ENCODE peak calls at places on chromosome 5, in six cellular contexts. W is HepG2, C is IMR-90, R is GM12878, E is HEK293T, A is K562. N is an unnamed sample.

GRCh38 chr5:129857124-129857523 is 47.1 kb upstream of the CHSY3 start:
- DNase-seq in W (no peak), C (no peak), R (no peak), E (no peak), A (no peak), N (no peak)

GRCh38 chr5:96652769-96653455 is 9.3 kb upstream of the CAST start:
- DNase-seq in R (no peak), W (no peak), C (peak; percentile 30), A (no peak), E (no peak), N (no peak)

GRCh38 chr5:132003170-132003744 is 8.2 kb downstream of the ACSL6 start:
- DNase-seq in C (peak; percentile 5), A (no peak), R (no peak), W (peak; percentile 94), E (no peak), N (no peak)

GRCh38 chr5:150217874-150218692 is 28.2 kb downstream of the SLC6A7 start:
- DNase-seq in A (peak; percentile 87), W (peak; percentile 72), C (peak; percentile 79), E (peak; percentile 90), R (peak; percentile 28), N (peak; percentile 81)

GRCh38 chr5:159663986-159664385 is 252.3 kb upstream of the ADRA1B start:
- DNase-seq in A (no peak), W (no peak), C (no peak), R (no peak), E (no peak), N (no peak)

GRCh38 chr5:24630925-24631324 is 13.9 kb downstream of the CDH10 start:
- DNase-seq in A (no peak), C (no peak), W (no peak), E (no peak), R (no peak), N (no peak)

GRCh38 chr5:109045710-109046109 is 298.0 kb downstream of the FER start:
- DNase-seq in E (no peak), C (peak; percentile 54), A (no peak), R (no peak), W (no peak), N (no peak)

GRCh38 chr5:174371600-174372094 is 326.1 kb downstream of the NSG2 start:
- DNase-seq in R (no peak), E (peak; percentile 63), A (peak; percentile 8), W (no peak), C (no peak), N (peak; percentile 28)

GRCh38 chr5:176560364-176560763 is 11.2 kb downstream of the CDHR2 start:
- DNase-seq in C (no peak), E (no peak), A (no peak), W (no peak), R (no peak), N (no peak)

GRCh38 chr5:68953151-68953884 is 140.5 kb upstream of the SLC30A5 start:
- DNase-seq in W (no peak), C (no peak), R (no peak), A (no peak), E (no peak), N (no peak)

GRCh38 chr5:96968074-96968473 is 32.2 kb downstream of the LNPEP start:
- DNase-seq in C (peak; percentile 52), W (peak; percentile 29), R (no peak), A (no peak), E (no peak), N (no peak)

GRCh38 chr5:142324377-142324870 is 397 bp downstream of the SPRY4 start:
- DNase-seq in R (no peak), W (no peak), E (peak; percentile 50), A (no peak), C (no peak), N (peak; percentile 60)

GRCh38 chr5:59582746-59583145 is 310.8 kb downstream of the PDE4D start:
- DNase-seq in E (no peak), W (no peak), C (no peak), A (no peak), R (no peak), N (no peak)

GRCh38 chr5:68449380-68449779 is 233.8 kb downstream of the PIK3R1 start:
- DNase-seq in E (no peak), W (no peak), R (no peak), C (no peak), A (no peak), N (no peak)

GRCh38 chr5:64505769-64506566 is at the start of gene RGS7BP:
- DNase-seq in C (peak; percentile 7), W (no peak), A (no peak), R (no peak), E (peak; percentile 39), N (peak; percentile 19)

GRCh38 chr5:170266570-170267379 is 30.8 kb downstream of the LCP2 start:
- DNase-seq in W (no peak), E (no peak), C (no peak), A (no peak), R (no peak), N (no peak)

GRCh38 chr5:6572086-6572824 is 60.6 kb downstream of the NSUN2 start:
- DNase-seq in E (no peak), A (no peak), C (no peak), R (no peak), W (no peak), N (no peak)

GRCh38 chr5:10987881-10988504 is 227.0 kb upstream of the DAP start:
- DNase-seq in A (peak; percentile 83), R (no peak), E (peak; percentile 66), W (peak; percentile 43), C (no peak), N (peak; percentile 35)

GRCh38 chr5:6832994-6833393 is 119.8 kb downstream of the TENT4A start:
- DNase-seq in C (no peak), E (no peak), A (no peak), R (no peak), W (no peak), N (no peak)

GRCh38 chr5:150278916-150279315 is 10.7 kb downstream of the CAMK2A start:
- DNase-seq in E (no peak), A (no peak), W (no peak), C (peak; percentile 90), R (no peak), N (no peak)

GRCh38 chr5:21685536-21685935 is 1167.6 kb downstream of the CDH12 start:
- DNase-seq in A (no peak), E (no peak), C (peak; percentile 28), W (no peak), R (no peak), N (no peak)

GRCh38 chr5:107100121-107100520 is 570.6 kb downstream of the EFNA5 start:
- DNase-seq in R (no peak), C (no peak), A (no peak), E (no peak), W (no peak), N (no peak)

GRCh38 chr5:136036991-136037705 is 8.4 kb downstream of the TGFBI start:
- DNase-seq in C (peak; percentile 53), E (no peak), A (no peak), W (no peak), R (peak; percentile 40), N (no peak)

GRCh38 chr5:149264432-149265069 is 7.1 kb upstream of the AFAP1L1 start:
- DNase-seq in C (no peak), E (peak; percentile 39), W (peak; percentile 21), R (no peak), A (peak; percentile 42), N (peak; percentile 23)

GRCh38 chr5:154743812-154744211 is 11.4 kb upstream of the LARP1 start:
- DNase-seq in W (no peak), A (peak; percentile 26), R (no peak), E (no peak), C (no peak), N (no peak)

GRCh38 chr5:154741415-154741814 is 13.8 kb upstream of the LARP1 start:
- DNase-seq in R (no peak), C (no peak), W (no peak), A (no peak), E (no peak), N (no peak)

GRCh38 chr5:154740957-154741356 is 14.2 kb upstream of the LARP1 start:
- DNase-seq in A (peak; percentile 27), C (peak; percentile 49), E (no peak), R (no peak), W (no peak), N (no peak)

GRCh38 chr5:154737667-154738320 is 17.4 kb upstream of the LARP1 start:
- DNase-seq in C (no peak), R (no peak), E (no peak), A (no peak), W (peak; percentile 62), N (no peak)

DNA sequence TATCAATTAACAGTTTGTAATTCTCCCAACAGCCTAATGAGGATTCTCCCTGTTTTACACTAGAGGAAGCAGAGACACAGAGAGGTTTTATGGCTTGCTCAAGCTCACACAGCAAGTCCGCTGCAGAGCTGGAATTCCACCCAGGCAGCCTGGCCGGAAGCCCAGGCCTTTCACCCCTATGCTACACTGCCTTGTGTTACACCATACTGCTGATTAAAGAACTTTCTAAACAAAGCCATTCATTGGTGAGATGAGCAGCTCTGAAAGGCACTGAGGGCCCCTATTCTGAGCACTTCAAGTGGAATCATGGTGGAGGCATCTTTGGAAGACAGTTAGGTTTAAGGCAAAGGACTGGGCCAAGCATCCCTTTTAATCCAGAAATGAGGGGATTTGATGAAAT is 14.7 kb upstream of the LARP1 start:
- DNase-seq in R (no peak), A (no peak), E (no peak), W (no peak), C (peak; percentile 82), N (no peak)
- TF ChIP-seq BHLHE40 in R (no peak), A (no peak), E (no peak), W (no peak), C (no peak), N (no peak)

GRCh38 chr5:138790684-138791083 is 37.5 kb downstream of the CTNNA1 start:
- DNase-seq in A (no peak), E (no peak), C (peak; percentile 46), R (no peak), W (no peak), N (no peak)
- TF ChIP-seq BHLHE40 in A (no peak), E (no peak), C (no peak), R (no peak), W (no peak), N (no peak)

GRCh38 chr5:79929095-79929494 is 62.0 kb downstream of the MTX3 start:
- DNase-seq in A (no peak), C (no peak), W (no peak), R (no peak), E (no peak), N (no peak)

GRCh38 chr5:79923431-79923830 is 67.6 kb downstream of the MTX3 start:
- DNase-seq in A (no peak), R (no peak), W (no peak), E (no peak), C (no peak), N (no peak)

GRCh38 chr5:79922626-79923025 is 68.4 kb downstream of the MTX3 start:
- DNase-seq in R (no peak), W (no peak), C (no peak), E (no peak), A (no peak), N (no peak)

GRCh38 chr5:79924936-79925893 is 65.8 kb downstream of the MTX3 start:
- DNase-seq in W (no peak), C (peak; percentile 41), R (no peak), A (no peak), E (no peak), N (no peak)
- TF ChIP-seq BHLHE40 in W (no peak), C (no peak), R (no peak), A (no peak), E (no peak), N (no peak)

DNA sequence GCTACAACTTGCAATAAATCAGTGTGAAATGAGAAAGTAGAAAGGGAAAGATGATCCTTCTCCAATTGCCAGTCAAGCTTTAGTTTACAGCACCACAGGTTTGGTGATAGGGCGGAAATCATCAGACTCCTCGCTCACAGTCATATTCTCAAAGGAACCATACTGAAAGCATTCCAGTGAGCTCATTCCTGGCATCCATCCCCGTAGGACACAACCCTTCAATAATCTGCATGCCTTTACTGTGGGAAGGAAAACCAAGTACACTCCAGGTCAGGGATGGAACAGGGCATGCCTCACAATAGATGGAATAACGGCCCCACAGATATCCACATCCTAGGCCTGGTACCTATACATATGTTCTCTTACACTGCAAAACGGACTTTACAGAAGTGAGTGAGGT is 80.7 kb downstream of the FSTL4 start:
- DNase-seq in R (no peak), C (peak; percentile 17), A (no peak), E (no peak), W (no peak), N (no peak)
- TF ChIP-seq BHLHE40 in R (no peak), C (no peak), A (no peak), E (no peak), W (no peak), N (no peak)